ENCODE peak calls at places on chromosomes 12 and 14, in five cellular contexts. One of them, this sample, is unnamed.
A peak's percentile ranks its signal among the peaks of the same experiment; 100 is the strongest.

GRCh38 chr12:130470969-130471368 is 133.3 kb downstream of the PIWIL1 start:
- DNase-seq in Jurkat, Clone E6-1: no peak
- DNase-seq in prostate gland: no peak
- DNase-seq in GM23338: no peak
- DNase-seq in mesenchymal stem cell: no peak
- DNase-seq in this sample: no peak

GRCh38 chr12:95326450-95326849 is 108.8 kb downstream of the VEZT start:
- DNase-seq in prostate gland: no peak
- DNase-seq in Jurkat, Clone E6-1: no peak
- DNase-seq in GM23338: no peak
- DNase-seq in mesenchymal stem cell: no peak
- DNase-seq in this sample: peak; percentile 90

GRCh38 chr14:94176808-94177207 is 2.7 kb downstream of the PPP4R4 start:
- DNase-seq in Jurkat, Clone E6-1: no peak
- DNase-seq in GM23338: no peak
- DNase-seq in prostate gland: no peak
- DNase-seq in mesenchymal stem cell: no peak
- DNase-seq in this sample: no peak

GRCh38 chr12:116277393-116278258 is at the start of gene MED13L:
- DNase-seq in GM23338: peak; percentile 89
- DNase-seq in prostate gland: peak; percentile 87
- DNase-seq in mesenchymal stem cell: peak; percentile 88
- DNase-seq in Jurkat, Clone E6-1: peak; percentile 83
- DNase-seq in this sample: peak; percentile 88

GRCh38 chr12:118189761-118190181 is 53.8 kb downstream of the PEBP1 start:
- DNase-seq in mesenchymal stem cell: peak; percentile 61
- DNase-seq in prostate gland: peak; percentile 16
- DNase-seq in Jurkat, Clone E6-1: no peak
- DNase-seq in GM23338: peak; percentile 72
- DNase-seq in this sample: peak; percentile 84

GRCh38 chr14:50542941-50543418 is 10.6 kb upstream of the MAP4K5 start:
- DNase-seq in prostate gland: peak; percentile 44
- DNase-seq in GM23338: peak; percentile 77
- DNase-seq in mesenchymal stem cell: peak; percentile 51
- DNase-seq in Jurkat, Clone E6-1: peak; percentile 78
- DNase-seq in this sample: peak; percentile 61

GRCh38 chr12:102299731-102300130 is 102.1 kb upstream of the PMCH start:
- DNase-seq in prostate gland: no peak
- DNase-seq in Jurkat, Clone E6-1: no peak
- DNase-seq in GM23338: no peak
- DNase-seq in mesenchymal stem cell: no peak
- DNase-seq in this sample: peak; percentile 65

GRCh38 chr14:32601908-32602307 is 272.8 kb downstream of the AKAP6 start:
- DNase-seq in prostate gland: no peak
- DNase-seq in GM23338: no peak
- DNase-seq in Jurkat, Clone E6-1: no peak
- DNase-seq in mesenchymal stem cell: no peak
- DNase-seq in this sample: no peak

GRCh38 chr12:81974762-81975161 is 215.6 kb upstream of the PPFIA2 start:
- DNase-seq in mesenchymal stem cell: no peak
- DNase-seq in GM23338: no peak
- DNase-seq in Jurkat, Clone E6-1: no peak
- DNase-seq in prostate gland: no peak
- DNase-seq in this sample: no peak

GRCh38 chr14:51066576-51066975 is 28.3 kb downstream of the TRIM9 start:
- DNase-seq in Jurkat, Clone E6-1: no peak
- DNase-seq in prostate gland: no peak
- DNase-seq in GM23338: no peak
- DNase-seq in mesenchymal stem cell: no peak
- DNase-seq in this sample: no peak

GRCh38 chr12:124646385-124647230 is 79.2 kb upstream of the NCOR2 start:
- DNase-seq in prostate gland: no peak
- DNase-seq in GM23338: peak; percentile 32
- DNase-seq in mesenchymal stem cell: no peak
- DNase-seq in Jurkat, Clone E6-1: no peak
- DNase-seq in this sample: no peak

GRCh38 chr12:6180300-6181051 is 19.7 kb upstream of the CD9 start:
- DNase-seq in Jurkat, Clone E6-1: no peak
- DNase-seq in mesenchymal stem cell: peak; percentile 90
- DNase-seq in prostate gland: no peak
- DNase-seq in GM23338: no peak
- DNase-seq in this sample: peak; percentile 84

GRCh38 chr14:77988966-77989365 is 181.2 kb upstream of the NRXN3 start:
- DNase-seq in GM23338: no peak
- DNase-seq in mesenchymal stem cell: no peak
- DNase-seq in Jurkat, Clone E6-1: no peak
- DNase-seq in prostate gland: no peak
- DNase-seq in this sample: no peak

GRCh38 chr14:68964300-68965093 is 14.6 kb downstream of the ACTN1 start:
- DNase-seq in GM23338: no peak
- DNase-seq in prostate gland: no peak
- DNase-seq in Jurkat, Clone E6-1: no peak
- DNase-seq in mesenchymal stem cell: peak; percentile 57
- DNase-seq in this sample: no peak

GRCh38 chr12:1360812-1361211 is 233.6 kb downstream of the FBXL14 start:
- DNase-seq in GM23338: no peak
- DNase-seq in Jurkat, Clone E6-1: no peak
- DNase-seq in prostate gland: no peak
- DNase-seq in mesenchymal stem cell: peak; percentile 37
- DNase-seq in this sample: no peak

GRCh38 chr12:110577717-110578521 is 5.2 kb downstream of the PPTC7 start:
- DNase-seq in Jurkat, Clone E6-1: no peak
- DNase-seq in prostate gland: no peak
- DNase-seq in GM23338: no peak
- DNase-seq in mesenchymal stem cell: peak; percentile 92
- DNase-seq in this sample: peak; percentile 82

GRCh38 chr12:119061208-119061796 is 80.0 kb downstream of the SRRM4 start:
- DNase-seq in GM23338: peak; percentile 91
- DNase-seq in Jurkat, Clone E6-1: peak; percentile 70
- DNase-seq in mesenchymal stem cell: peak; percentile 18
- DNase-seq in prostate gland: peak; percentile 30
- DNase-seq in this sample: peak; percentile 37

GRCh38 chr12:113748707-113749432 is 217.3 kb downstream of the RBM19 start:
- DNase-seq in prostate gland: no peak
- DNase-seq in Jurkat, Clone E6-1: no peak
- DNase-seq in GM23338: no peak
- DNase-seq in mesenchymal stem cell: no peak
- DNase-seq in this sample: no peak

GRCh38 chr12:99035776-99036175 is 390.7 kb downstream of the APAF1 start:
- DNase-seq in mesenchymal stem cell: no peak
- DNase-seq in Jurkat, Clone E6-1: no peak
- DNase-seq in prostate gland: no peak
- DNase-seq in GM23338: no peak
- DNase-seq in this sample: no peak

GRCh38 chr12:6376079-6376941 is 947 bp upstream of the SCNN1A start:
- DNase-seq in prostate gland: peak; percentile 86
- DNase-seq in mesenchymal stem cell: peak; percentile 56
- DNase-seq in GM23338: peak; percentile 88
- DNase-seq in Jurkat, Clone E6-1: no peak
- DNase-seq in this sample: peak; percentile 53

GRCh38 chr12:12608557-12608957 is 3.1 kb upstream of the CREBL2 start:
- DNase-seq in mesenchymal stem cell: no peak
- DNase-seq in Jurkat, Clone E6-1: no peak
- DNase-seq in prostate gland: no peak
- DNase-seq in GM23338: no peak
- DNase-seq in this sample: no peak

GRCh38 chr14:32722631-32723183 is 216.0 kb upstream of the NPAS3 start:
- DNase-seq in GM23338: no peak
- DNase-seq in mesenchymal stem cell: no peak
- DNase-seq in prostate gland: no peak
- DNase-seq in Jurkat, Clone E6-1: no peak
- DNase-seq in this sample: no peak

GRCh38 chr12:49138587-49138986 is 7.4 kb upstream of the TUBA1B start:
- DNase-seq in GM23338: no peak
- DNase-seq in mesenchymal stem cell: no peak
- DNase-seq in prostate gland: no peak
- DNase-seq in Jurkat, Clone E6-1: no peak
- DNase-seq in this sample: no peak

GRCh38 chr14:57060276-57060956 is 208.3 kb downstream of the EXOC5 start:
- DNase-seq in prostate gland: no peak
- DNase-seq in Jurkat, Clone E6-1: no peak
- DNase-seq in GM23338: no peak
- DNase-seq in mesenchymal stem cell: no peak
- DNase-seq in this sample: no peak

GRCh38 chr12:72289633-72290032 is 17.5 kb downstream of the TRHDE start:
- DNase-seq in Jurkat, Clone E6-1: no peak
- DNase-seq in prostate gland: no peak
- DNase-seq in GM23338: no peak
- DNase-seq in mesenchymal stem cell: no peak
- DNase-seq in this sample: no peak

GRCh38 chr14:61570188-61570960 is 124.9 kb upstream of the HIF1A start:
- DNase-seq in mesenchymal stem cell: no peak
- DNase-seq in Jurkat, Clone E6-1: peak; percentile 55
- DNase-seq in GM23338: no peak
- DNase-seq in prostate gland: no peak
- DNase-seq in this sample: no peak

GRCh38 chr14:24900281-24900868 is 149.6 kb downstream of the STXBP6 start:
- DNase-seq in Jurkat, Clone E6-1: no peak
- DNase-seq in prostate gland: no peak
- DNase-seq in GM23338: no peak
- DNase-seq in mesenchymal stem cell: no peak
- DNase-seq in this sample: peak; percentile 69

GRCh38 chr12:124422570-124423523 is 128.0 kb downstream of the RFLNA start:
- DNase-seq in prostate gland: peak; percentile 89
- DNase-seq in Jurkat, Clone E6-1: no peak
- DNase-seq in GM23338: no peak
- DNase-seq in mesenchymal stem cell: peak; percentile 99
- DNase-seq in this sample: peak; percentile 98

GRCh38 chr14:51368721-51369163 is 128.7 kb downstream of the TMX1 start:
- DNase-seq in prostate gland: no peak
- DNase-seq in Jurkat, Clone E6-1: no peak
- DNase-seq in mesenchymal stem cell: peak; percentile 61
- DNase-seq in GM23338: peak; percentile 19
- DNase-seq in this sample: peak; percentile 92

GRCh38 chr12:118747771-118748170 is 233.6 kb upstream of the SRRM4 start:
- DNase-seq in GM23338: no peak
- DNase-seq in mesenchymal stem cell: no peak
- DNase-seq in Jurkat, Clone E6-1: no peak
- DNase-seq in prostate gland: no peak
- DNase-seq in this sample: no peak

GRCh38 chr12:39671898-39672875 is 52.6 kb upstream of the ABCD2 start:
- DNase-seq in GM23338: no peak
- DNase-seq in mesenchymal stem cell: no peak
- DNase-seq in Jurkat, Clone E6-1: no peak
- DNase-seq in prostate gland: no peak
- DNase-seq in this sample: no peak

GRCh38 chr14:92135269-92135668 is 13.5 kb downstream of the CPSF2 start:
- DNase-seq in prostate gland: no peak
- DNase-seq in mesenchymal stem cell: peak; percentile 58
- DNase-seq in Jurkat, Clone E6-1: peak; percentile 35
- DNase-seq in GM23338: peak; percentile 11
- DNase-seq in this sample: peak; percentile 49

DNA sequence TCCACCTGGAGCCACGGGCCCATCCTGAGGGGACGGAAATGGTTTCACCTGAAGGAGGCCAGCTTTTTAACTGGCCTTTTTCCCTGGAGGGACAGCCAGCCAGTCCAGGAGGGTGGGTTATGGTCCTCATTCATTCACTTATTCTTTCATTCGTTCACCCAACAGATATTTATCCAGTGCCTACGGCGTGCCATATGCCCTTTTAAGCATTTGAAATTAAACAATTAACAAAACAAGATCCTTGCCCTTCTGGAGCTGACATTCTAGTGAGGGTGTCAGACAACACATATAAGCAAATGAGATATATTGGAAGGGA is 438 bp upstream of the ABCB9 start:
- DNase-seq in Jurkat, Clone E6-1: no peak
- DNase-seq in prostate gland: no peak
- DNase-seq in GM23338: no peak
- DNase-seq in mesenchymal stem cell: no peak
- DNase-seq in this sample: no peak
- H3K4me3 ChIP-seq in Jurkat, Clone E6-1: peak overlapping the region; percentile 15
- H3K4me3 ChIP-seq in prostate gland: peak overlapping the region; percentile 43
- H3K4me3 ChIP-seq in GM23338: peak overlapping the region; percentile 29
- H3K4me3 ChIP-seq in mesenchymal stem cell: no peak overlapping the region
- H3K4me3 ChIP-seq in this sample: no peak overlapping the region

DNA sequence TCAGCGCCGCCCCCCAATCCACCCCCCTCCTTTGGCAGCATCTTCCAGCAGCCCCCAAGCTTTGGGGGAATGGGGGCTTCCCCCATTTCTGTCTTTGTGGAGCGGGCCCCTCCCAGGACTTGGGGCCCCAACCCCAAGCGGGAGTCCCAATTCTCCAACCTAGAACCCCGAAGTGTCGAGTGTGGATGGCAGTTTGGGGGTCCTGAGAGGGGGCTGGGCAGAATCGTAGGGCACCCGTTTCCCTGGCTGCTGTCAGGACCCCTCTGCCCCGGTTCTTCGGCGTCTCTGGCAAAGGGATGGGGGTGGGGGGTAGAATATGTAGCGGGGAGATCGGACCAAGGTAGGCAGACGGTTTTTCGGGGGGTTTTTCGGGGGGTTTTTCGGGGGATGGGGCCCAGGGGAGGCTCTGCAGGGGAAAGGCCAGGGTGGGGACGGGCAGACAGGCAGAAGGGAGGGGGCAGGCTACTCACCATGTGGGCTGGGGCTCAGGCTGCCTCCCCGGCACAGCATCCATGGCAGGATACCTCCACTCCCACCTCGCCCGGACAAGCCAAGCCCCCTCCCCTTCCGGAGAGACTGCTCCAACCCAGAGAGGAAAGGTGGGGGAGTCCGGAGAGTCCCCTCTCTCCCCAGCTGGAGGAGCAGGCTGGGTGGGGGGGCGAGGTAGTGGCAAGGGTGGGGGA is 739 bp downstream of the JPH4 start:
- DNase-seq in Jurkat, Clone E6-1: no peak
- DNase-seq in prostate gland: no peak
- DNase-seq in mesenchymal stem cell: no peak
- DNase-seq in GM23338: peak; percentile 83
- DNase-seq in this sample: no peak
- H3K4me3 ChIP-seq in Jurkat, Clone E6-1: no peak overlapping the region
- H3K4me3 ChIP-seq in prostate gland: peak overlapping the region; percentile 20
- H3K4me3 ChIP-seq in mesenchymal stem cell: no peak overlapping the region
- H3K4me3 ChIP-seq in GM23338: peak overlapping the region; percentile 90
- H3K4me3 ChIP-seq in this sample: no peak overlapping the region

GRCh38 chr12:46260153-46260912 is 8.5 kb downstream of the SLC38A1 start:
- DNase-seq in prostate gland: no peak
- DNase-seq in GM23338: peak; percentile 88
- DNase-seq in Jurkat, Clone E6-1: no peak
- DNase-seq in mesenchymal stem cell: peak; percentile 38
- DNase-seq in this sample: peak; percentile 62

GRCh38 chr12:46259713-46260112 is 9.1 kb downstream of the SLC38A1 start:
- DNase-seq in GM23338: no peak
- DNase-seq in prostate gland: no peak
- DNase-seq in mesenchymal stem cell: no peak
- DNase-seq in Jurkat, Clone E6-1: no peak
- DNase-seq in this sample: no peak

GRCh38 chr12:46260913-46261476 is 7.8 kb downstream of the SLC38A1 start:
- DNase-seq in mesenchymal stem cell: no peak
- DNase-seq in prostate gland: peak; percentile 22
- DNase-seq in GM23338: no peak
- DNase-seq in Jurkat, Clone E6-1: no peak
- DNase-seq in this sample: no peak

GRCh38 chr12:46263140-46264017 is 5.5 kb downstream of the SLC38A1 start:
- DNase-seq in Jurkat, Clone E6-1: no peak
- DNase-seq in GM23338: peak; percentile 47
- DNase-seq in mesenchymal stem cell: no peak
- DNase-seq in prostate gland: no peak
- DNase-seq in this sample: no peak

GRCh38 chr12:46261658-46262057 is 7.2 kb downstream of the SLC38A1 start:
- DNase-seq in mesenchymal stem cell: no peak
- DNase-seq in GM23338: no peak
- DNase-seq in Jurkat, Clone E6-1: no peak
- DNase-seq in prostate gland: no peak
- DNase-seq in this sample: no peak
- H3K4me3 ChIP-seq in mesenchymal stem cell: no peak overlapping the region
- H3K4me3 ChIP-seq in GM23338: peak overlapping the region; percentile 90
- H3K4me3 ChIP-seq in Jurkat, Clone E6-1: no peak overlapping the region
- H3K4me3 ChIP-seq in prostate gland: no peak overlapping the region
- H3K4me3 ChIP-seq in this sample: no peak overlapping the region

GRCh38 chr12:107917912-107918800 is 143.7 kb downstream of the ASCL4 start:
- DNase-seq in prostate gland: no peak
- DNase-seq in Jurkat, Clone E6-1: no peak
- DNase-seq in mesenchymal stem cell: peak; percentile 3
- DNase-seq in GM23338: peak; percentile 89
- DNase-seq in this sample: peak; percentile 12
- H3K4me3 ChIP-seq in prostate gland: no peak overlapping the region
- H3K4me3 ChIP-seq in Jurkat, Clone E6-1: no peak overlapping the region
- H3K4me3 ChIP-seq in mesenchymal stem cell: no peak overlapping the region
- H3K4me3 ChIP-seq in GM23338: no peak overlapping the region
- H3K4me3 ChIP-seq in this sample: no peak overlapping the region

This sample was measured in fibroblast of villous mesenchyme.